ENCODE peak calls at places on chromosome 14, in seven cellular contexts. S is Right ventricle myocardium inferior, I is iris pigment epithelial cell, B is LoVo, P is T-helper 9 cell, W is naive B cell, Z is occipital lobe. A is an unnamed sample.
A peak's percentile ranks its signal among the peaks of the same experiment; 100 is the strongest.

GRCh38 chr14:77485901-77486678 is 12.5 kb downstream of the ISM2 start:
- DNase-seq in S (no peak), B (no peak), W (no peak), P (no peak), Z (no peak), I (peak; percentile 85), A (no peak)

GRCh38 chr14:52021971-52022600 is 32.7 kb downstream of the RTRAF start:
- DNase-seq in B (no peak), P (no peak), I (no peak), W (no peak), S (no peak), Z (no peak), A (no peak)

GRCh38 chr14:64539186-64539552 is 1.4 kb upstream of the HSPA2 start:
- DNase-seq in Z (no peak), S (no peak), W (no peak), B (no peak), P (no peak), I (no peak), A (no peak)

GRCh38 chr14:61099221-61099835 is 118.3 kb downstream of the SLC38A6 start:
- DNase-seq in S (no peak), I (no peak), P (no peak), W (no peak), B (no peak), Z (no peak), A (no peak)

GRCh38 chr14:61186341-61186740 is 94.8 kb downstream of the TMEM30B start:
- DNase-seq in Z (no peak), I (no peak), B (no peak), P (no peak), S (no peak), W (no peak), A (no peak)

GRCh38 chr14:77316872-77317271 is 3.8 kb downstream of the POMT2 start:
- DNase-seq in S (no peak), I (peak; percentile 24), Z (no peak), B (no peak), P (no peak), W (no peak), A (no peak)

GRCh38 chr14:29955087-29955486 is 27.4 kb upstream of the PRKD1 start:
- DNase-seq in I (peak; percentile 61), Z (no peak), P (no peak), B (no peak), W (no peak), S (no peak), A (no peak)

GRCh38 chr14:103204852-103205540 is 81.7 kb downstream of the TNFAIP2 start:
- DNase-seq in Z (no peak), B (no peak), P (no peak), S (no peak), W (no peak), I (peak; percentile 73), A (peak; percentile 36)

GRCh38 chr14:52473557-52473956 is 78.7 kb downstream of the TXNDC16 start:
- DNase-seq in W (peak; percentile 12), B (peak; percentile 18), Z (no peak), S (no peak), P (no peak), I (peak; percentile 55), A (peak; percentile 14)

GRCh38 chr14:51884086-51884927 is 23.9 kb downstream of the GNG2 start:
- DNase-seq in W (no peak), B (no peak), S (no peak), Z (no peak), P (no peak), I (peak; percentile 96), A (no peak)

GRCh38 chr14:89401241-89401640 is 15.8 kb downstream of the FOXN3 start:
- DNase-seq in Z (no peak), B (no peak), S (no peak), W (no peak), I (peak; percentile 26), P (no peak), A (no peak)